ENCODE peak calls at places on chromosome 19, in eight cellular contexts. Y, E, P, M, U, G, Q and O are unnamed samples.

GRCh38 chr19:19817357-19817756 is 4.2 kb downstream of the ZNF506 start:
- DNase-seq in Y (no peak), E (no peak), P (no peak), M (no peak), U (no peak), G (no peak), Q (no peak), O (peak)

GRCh38 chr19:48051345-48052033 is 7.6 kb upstream of the CABP5 start:
- DNase-seq in Y (no peak), E (no peak), P (no peak), M (no peak), U (no peak), G (no peak), Q (no peak), O (no peak)

GRCh38 chr19:2726904-2727639 is 5.9 kb upstream of the DIRAS1 start:
- DNase-seq in Y (no peak), E (no peak), P (no peak), M (peak), U (no peak), G (no peak), Q (no peak), O (no peak)

GRCh38 chr19:2282062-2282861 is at the start of gene PEAK3:
- DNase-seq in Y (peak), E (peak), P (peak), M (peak), U (peak), G (no peak), Q (peak), O (no peak)

GRCh38 chr19:34722353-34722752 is 11.7 kb upstream of the ZNF181 start:
- DNase-seq in Y (no peak), E (no peak), P (no peak), M (no peak), U (no peak), G (no peak), Q (no peak), O (no peak)

GRCh38 chr19:43574424-43575155 is 737 bp downstream of the XRCC1 start:
- DNase-seq in Y (no peak), E (no peak), P (peak), M (no peak), U (peak), G (no peak), Q (no peak), O (no peak)

GRCh38 chr19:56312787-56313343 is 1.8 kb downstream of the ZSCAN5A start:
- DNase-seq in Y (no peak), E (no peak), P (no peak), M (no peak), U (no peak), G (no peak), Q (no peak), O (no peak)

GRCh38 chr19:33864311-33864850 is 67.7 kb downstream of the KCTD15 start:
- DNase-seq in Y (no peak), E (no peak), P (no peak), M (no peak), U (no peak), G (no peak), Q (no peak), O (no peak)

GRCh38 chr19:3029070-3029923 is at the start of gene TLE2:
- DNase-seq in Y (peak), E (no peak), P (no peak), M (peak), U (no peak), G (no peak), Q (peak), O (no peak)

GRCh38 chr19:46416077-46416709 is 2.8 kb upstream of the CCDC8 start:
- DNase-seq in Y (peak), E (peak), P (peak), M (peak), U (peak), G (peak), Q (peak), O (peak)

GRCh38 chr19:29694166-29694565 is 20.9 kb downstream of the C19orf12 start:
- DNase-seq in Y (no peak), E (no peak), P (no peak), M (no peak), U (no peak), G (no peak), Q (no peak), O (no peak)
- H3K27ac ChIP-seq in Y (no peak), E (no peak), P (peak), M (no peak), U (no peak), G (no peak), Q (no peak), O (no peak)

DNA sequence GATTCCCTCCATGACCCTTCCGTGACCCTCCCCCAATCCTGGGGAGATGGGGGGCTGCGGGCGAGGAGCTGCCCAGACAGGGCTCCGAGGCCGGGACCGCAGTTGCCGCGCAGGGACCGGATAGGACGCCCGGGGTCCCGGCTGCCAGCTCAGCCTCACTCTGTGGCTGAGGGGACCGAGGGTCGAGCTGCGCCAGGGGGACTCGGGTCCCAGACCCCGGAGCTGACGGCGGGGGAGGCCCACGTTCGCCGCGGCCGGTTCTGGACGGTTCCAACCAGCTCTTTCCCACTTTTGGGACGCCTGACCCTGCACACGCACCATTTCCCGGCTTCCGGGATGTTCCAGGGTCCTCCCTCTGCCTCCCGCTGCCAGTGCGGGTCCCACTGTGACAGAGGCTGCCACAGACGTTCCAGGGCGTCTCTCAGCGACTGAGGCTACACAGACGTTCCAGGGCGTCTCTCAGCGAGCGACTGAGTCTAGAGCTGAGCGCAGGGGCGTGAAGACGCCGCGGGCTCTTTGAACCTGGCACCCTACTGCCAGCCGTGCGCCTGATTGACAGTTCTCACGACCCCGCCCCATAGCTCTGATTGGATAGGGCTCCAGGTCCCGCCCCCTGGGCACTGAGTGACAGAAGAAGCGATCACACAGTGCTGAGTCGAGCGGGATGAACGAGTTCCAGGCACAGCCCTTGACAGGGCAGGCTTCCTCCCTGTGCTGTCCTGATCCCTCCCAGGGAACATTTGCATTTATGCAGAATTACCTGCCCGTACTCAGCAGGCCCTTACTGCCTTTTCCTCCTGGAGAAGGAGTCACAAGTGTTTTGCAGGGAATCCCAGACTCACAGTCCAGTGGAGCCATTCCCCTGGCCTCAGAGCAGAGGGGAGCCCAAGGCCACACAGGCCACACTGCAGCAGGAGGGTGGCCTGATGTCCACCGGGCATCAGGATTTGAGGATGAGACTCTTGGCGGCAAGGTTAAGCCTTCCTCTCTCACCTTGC is at the start of gene ZNF563:
- DNase-seq in Y (peak), E (peak), P (peak), M (peak), U (peak), G (no peak), Q (peak), O (peak)
- H3K27ac ChIP-seq in Y (peak), E (peak), P (peak), M (no peak), U (peak), G (no peak), Q (peak), O (peak)

GRCh38 chr19:511101-511841 is 4.0 kb downstream of the TPGS1 start:
- DNase-seq in Y (peak), E (no peak), P (peak), M (no peak), U (peak), G (no peak), Q (no peak), O (peak)

GRCh38 chr19:510606-511100 is 3.4 kb downstream of the TPGS1 start:
- DNase-seq in Y (peak), E (peak), P (peak), M (peak), U (peak), G (peak), Q (peak), O (peak)

GRCh38 chr19:507286-508203 is at the start of gene TPGS1:
- DNase-seq in Y (peak), E (peak), P (peak), M (peak), U (peak), G (no peak), Q (peak), O (peak)

GRCh38 chr19:506404-507285 is 652 bp upstream of the TPGS1 start:
- DNase-seq in Y (peak), E (peak), P (peak), M (peak), U (peak), G (peak), Q (peak), O (peak)

GRCh38 chr19:508204-509150 is 1.2 kb downstream of the TPGS1 start:
- DNase-seq in Y (no peak), E (no peak), P (no peak), M (no peak), U (no peak), G (no peak), Q (no peak), O (no peak)
- H3K27ac ChIP-seq in Y (no peak), E (no peak), P (no peak), M (no peak), U (no peak), G (peak), Q (peak), O (peak)

GRCh38 chr19:13208964-13209796 is 59.0 kb downstream of the IER2 start:
- DNase-seq in Y (peak), E (no peak), P (no peak), M (peak), U (no peak), G (no peak), Q (no peak), O (no peak)
- H3K27ac ChIP-seq in Y (peak), E (peak), P (no peak), M (no peak), U (no peak), G (no peak), Q (no peak), O (no peak)

GRCh38 chr19:38276942-38277517 is 12.7 kb downstream of the SPINT2 start:
- DNase-seq in Y (no peak), E (no peak), P (no peak), M (no peak), U (no peak), G (no peak), Q (no peak), O (no peak)

GRCh38 chr19:38278751-38279150 is 14.4 kb downstream of the SPINT2 start:
- DNase-seq in Y (no peak), E (no peak), P (no peak), M (no peak), U (no peak), G (no peak), Q (no peak), O (no peak)

GRCh38 chr19:38277549-38277948 is 13.2 kb downstream of the SPINT2 start:
- DNase-seq in Y (no peak), E (no peak), P (peak), M (no peak), U (no peak), G (no peak), Q (no peak), O (no peak)

GRCh38 chr19:38280030-38280921 is 15.9 kb downstream of the SPINT2 start:
- DNase-seq in Y (no peak), E (no peak), P (no peak), M (no peak), U (no peak), G (no peak), Q (no peak), O (no peak)

GRCh38 chr19:38277969-38278680 is 13.8 kb downstream of the SPINT2 start:
- DNase-seq in Y (no peak), E (peak), P (peak), M (no peak), U (peak), G (no peak), Q (no peak), O (no peak)
- H3K27ac ChIP-seq in Y (peak), E (peak), P (peak), M (peak), U (peak), G (no peak), Q (no peak), O (no peak)

GRCh38 chr19:44848805-44849457 is 2.8 kb downstream of the NECTIN2 start:
- DNase-seq in Y (no peak), E (no peak), P (no peak), M (no peak), U (no peak), G (no peak), Q (no peak), O (no peak)
- H3K27ac ChIP-seq in Y (peak), E (peak), P (peak), M (peak), U (peak), G (no peak), Q (peak), O (no peak)

GRCh38 chr19:41428481-41428859 is 1.3 kb upstream of the B3GNT8 start:
- DNase-seq in Y (no peak), E (no peak), P (no peak), M (no peak), U (no peak), G (no peak), Q (no peak), O (no peak)
- H3K27ac ChIP-seq in Y (peak), E (peak), P (no peak), M (no peak), U (no peak), G (no peak), Q (peak), O (no peak)

GRCh38 chr19:1128111-1128510 is 24.3 kb downstream of the GPX4 start:
- DNase-seq in Y (peak), E (no peak), P (no peak), M (no peak), U (no peak), G (no peak), Q (no peak), O (no peak)

GRCh38 chr19:1131718-1132552 is 28.1 kb downstream of the GPX4 start:
- DNase-seq in Y (peak), E (peak), P (peak), M (peak), U (peak), G (no peak), Q (peak), O (peak)

GRCh38 chr19:1126984-1127760 is 23.4 kb downstream of the GPX4 start:
- DNase-seq in Y (peak), E (no peak), P (no peak), M (no peak), U (no peak), G (no peak), Q (no peak), O (no peak)

GRCh38 chr19:1130801-1131717 is 27.3 kb downstream of the GPX4 start:
- DNase-seq in Y (peak), E (no peak), P (no peak), M (no peak), U (no peak), G (no peak), Q (no peak), O (no peak)

GRCh38 chr19:1129535-1129934 is 25.7 kb downstream of the GPX4 start:
- DNase-seq in Y (peak), E (no peak), P (no peak), M (no peak), U (no peak), G (no peak), Q (no peak), O (no peak)
- H3K27ac ChIP-seq in Y (peak), E (no peak), P (no peak), M (no peak), U (no peak), G (no peak), Q (no peak), O (no peak)

GRCh38 chr19:40154121-40154680 is 37.0 kb upstream of the MAP3K10 start:
- DNase-seq in Y (no peak), E (no peak), P (no peak), M (no peak), U (no peak), G (no peak), Q (no peak), O (no peak)
- H3K27ac ChIP-seq in Y (no peak), E (no peak), P (no peak), M (no peak), U (no peak), G (no peak), Q (no peak), O (no peak)

DNA sequence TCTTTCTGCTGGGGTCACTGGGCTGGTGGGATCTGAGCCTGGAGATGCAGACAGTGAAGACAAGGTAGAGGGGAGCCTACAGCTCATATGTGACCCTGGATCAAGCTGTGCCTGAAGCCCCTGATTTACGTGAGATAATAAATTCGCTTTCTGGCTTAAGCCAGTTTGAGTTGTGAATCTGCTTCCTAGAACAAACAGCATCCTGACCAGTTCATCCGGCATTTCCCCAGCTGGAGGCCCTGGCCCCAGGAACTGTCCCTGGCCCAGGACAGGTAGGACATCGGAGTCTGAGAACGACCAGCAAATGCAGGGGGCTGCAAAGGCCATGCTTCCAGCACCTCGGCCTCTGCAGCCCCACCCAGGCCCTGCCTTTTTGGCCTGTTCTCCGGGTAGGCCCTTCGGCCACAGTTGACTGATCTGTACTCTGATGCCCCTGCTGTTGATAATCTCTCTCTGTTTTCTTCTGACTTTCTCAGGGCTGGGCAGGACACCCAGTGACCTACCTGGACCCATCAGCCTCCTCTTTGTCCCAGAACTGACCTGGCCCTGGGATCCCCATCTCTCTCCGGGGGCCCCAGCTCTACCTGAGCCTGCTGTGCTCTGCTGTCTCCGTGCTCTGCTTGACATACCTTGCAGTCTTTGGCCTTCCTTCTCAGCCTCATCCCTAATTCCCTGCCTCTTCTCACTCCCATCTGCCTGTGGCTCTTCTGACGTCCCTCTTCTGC is 9.5 kb upstream of the VSIG10L start:
- DNase-seq in Y (no peak), E (no peak), P (no peak), M (no peak), U (no peak), G (no peak), Q (no peak), O (no peak)
- H3K27ac ChIP-seq in Y (no peak), E (no peak), P (peak), M (no peak), U (peak), G (peak), Q (peak), O (no peak)